ENCODE peak calls at places on chromosome 7, in four cellular contexts. O is hepatic stellate cell, P is NCI-H1092 treated with DMSO at 0.1 percent for 48 hours, J is RWPE1. X is an unnamed sample.

GRCh38 chr7:157318015-157318706 is 18.6 kb upstream of the DNAJB6 start:
- DNase-seq in O (peak), J (no peak), P (no peak), X (peak)

GRCh38 chr7:116525298-116525912 is 569 bp downstream of the CAV1 start:
- DNase-seq in P (no peak), O (peak), J (no peak), X (no peak)

GRCh38 chr7:129208667-129209066 is 16.2 kb upstream of the AHCYL2 start:
- DNase-seq in O (no peak), P (no peak), J (no peak), X (no peak)

GRCh38 chr7:88069093-88069492 is 135.0 kb downstream of the ADAM22 start:
- DNase-seq in O (no peak), P (no peak), J (no peak), X (no peak)

GRCh38 chr7:132817844-132818427 is 241.7 kb upstream of the PLXNA4 start:
- DNase-seq in J (no peak), P (no peak), O (peak), X (no peak)

GRCh38 chr7:137768371-137768770 is 78.4 kb downstream of the DGKI start:
- DNase-seq in P (no peak), O (peak), J (peak), X (no peak)

GRCh38 chr7:30596043-30596641 is 1.5 kb downstream of the GARS1 start:
- DNase-seq in O (peak), J (peak), P (peak), X (peak)

GRCh38 chr7:134886353-134887057 is 99.8 kb upstream of the AGBL3 start:
- DNase-seq in J (no peak), P (peak), O (peak), X (no peak)

GRCh38 chr7:91345449-91345848 is 81.2 kb downstream of the FZD1 start:
- DNase-seq in P (no peak), O (no peak), J (no peak), X (no peak)

GRCh38 chr7:145665499-145666258 is 450.9 kb upstream of the CNTNAP2 start:
- DNase-seq in P (no peak), J (no peak), O (no peak), X (no peak)

GRCh38 chr7:90111-91063 is 102.0 kb upstream of the FAM20C start:
- DNase-seq in O (peak), P (no peak), J (peak), X (no peak)

GRCh38 chr7:31202801-31203200 is 137.7 kb downstream of the NEUROD6 start:
- DNase-seq in O (no peak), J (no peak), P (no peak), X (no peak)

GRCh38 chr7:105017263-105018051 is 3.5 kb downstream of the KMT2E start:
- DNase-seq in J (no peak), O (no peak), P (no peak), X (peak)

GRCh38 chr7:35519971-35520809 is 174.7 kb downstream of the HERPUD2 start:
- DNase-seq in J (peak), O (peak), P (peak), X (peak)

GRCh38 chr7:151877911-151878835 is 1.3 kb upstream of the PRKAG2 start:
- DNase-seq in O (no peak), J (no peak), P (peak), X (no peak)

GRCh38 chr7:95269640-95270039 is 54.7 kb downstream of the PON1 start:
- DNase-seq in O (no peak), P (no peak), J (no peak), X (no peak)

GRCh38 chr7:75712517-75713361 is 26.0 kb downstream of the HIP1 start:
- DNase-seq in J (no peak), P (no peak), O (no peak), X (no peak)

GRCh38 chr7:129522088-129522970 is 20.0 kb downstream of the SMKR1 start:
- DNase-seq in O (peak), J (no peak), P (no peak), X (no peak)

X was measured in RKO.